ENCODE peak calls at places on chromosomes 16 and 17, in four cellular contexts. X, O, M and D are unnamed samples.

GRCh38 chr17:78129385-78130079 is 977 bp upstream of the TMC6 start:
- DNase-seq in X (no peak), M (peak), O (no peak), D (no peak)

GRCh38 chr17:76390003-76390421 is 5.6 kb downstream of the SPHK1 start:
- DNase-seq in M (no peak), X (no peak), O (no peak), D (no peak)

GRCh38 chr17:41617698-41618097 is 5.1 kb upstream of the KRT16 start:
- DNase-seq in O (no peak), M (no peak), X (no peak), D (no peak)

GRCh38 chr16:15667091-15667742 is 17.2 kb downstream of the NDE1 start:
- DNase-seq in X (no peak), O (no peak), M (no peak), D (no peak)

GRCh38 chr17:45574376-45574775 is 83.9 kb upstream of the PLEKHM1 start:
- DNase-seq in X (no peak), O (no peak), M (no peak), D (no peak)

GRCh38 chr16:55638256-55638655 is 17.5 kb upstream of the SLC6A2 start:
- DNase-seq in X (no peak), M (no peak), O (no peak), D (no peak)

GRCh38 chr16:21166561-21166961 is 8.1 kb downstream of the LDAF1 start:
- DNase-seq in O (no peak), X (no peak), M (no peak), D (no peak)

GRCh38 chr17:63439682-63440081 is 6.4 kb downstream of the CYB561 start:
- DNase-seq in O (no peak), X (no peak), M (peak), D (no peak)

GRCh38 chr16:88681709-88682451 is 4.4 kb downstream of the SNAI3 start:
- DNase-seq in O (no peak), M (peak), X (no peak), D (no peak)

GRCh38 chr17:80778716-80779115 is 212.9 kb upstream of the CHMP6 start:
- DNase-seq in O (no peak), M (no peak), X (no peak), D (no peak)

GRCh38 chr17:80780381-80781187 is 211.1 kb upstream of the CHMP6 start:
- DNase-seq in M (no peak), X (no peak), O (no peak), D (peak)

GRCh38 chr17:80781188-80781577 is 210.5 kb upstream of the CHMP6 start:
- DNase-seq in X (no peak), O (no peak), M (no peak), D (no peak)

GRCh38 chr17:80779336-80779735 is 212.3 kb upstream of the CHMP6 start:
- DNase-seq in M (no peak), X (no peak), O (no peak), D (no peak)

DNA sequence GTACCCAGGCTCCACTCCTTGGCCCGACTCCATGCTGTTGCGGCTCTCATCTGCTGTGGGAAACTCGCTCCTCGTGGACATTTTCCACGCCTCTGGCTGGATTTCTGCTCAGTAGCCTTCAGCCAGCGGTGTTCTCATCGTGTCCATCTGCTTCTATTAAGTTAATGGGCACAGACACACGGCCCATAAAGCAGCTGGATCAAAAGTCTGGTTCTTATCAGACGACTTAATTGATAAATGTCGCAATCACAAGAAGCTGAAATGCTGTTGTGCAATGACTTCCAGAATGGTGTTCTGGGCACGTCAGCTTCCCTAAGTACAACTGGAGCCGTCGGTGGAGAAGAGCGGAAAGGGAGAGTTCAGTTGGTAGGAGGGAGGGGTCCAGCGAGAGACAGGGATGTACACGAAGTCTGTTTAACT is 211.7 kb upstream of the CHMP6 start:
- DNase-seq in M (no peak), O (no peak), X (no peak), D (peak)
- H3K4me3 ChIP-seq in M (no peak), O (no peak), X (no peak), D (no peak)

GRCh38 chr16:8712589-8713361 is 38.4 kb downstream of the ABAT start:
- DNase-seq in X (no peak), O (no peak), M (no peak), D (no peak)
- H3K4me3 ChIP-seq in X (no peak), O (no peak), M (no peak), D (no peak)

DNA sequence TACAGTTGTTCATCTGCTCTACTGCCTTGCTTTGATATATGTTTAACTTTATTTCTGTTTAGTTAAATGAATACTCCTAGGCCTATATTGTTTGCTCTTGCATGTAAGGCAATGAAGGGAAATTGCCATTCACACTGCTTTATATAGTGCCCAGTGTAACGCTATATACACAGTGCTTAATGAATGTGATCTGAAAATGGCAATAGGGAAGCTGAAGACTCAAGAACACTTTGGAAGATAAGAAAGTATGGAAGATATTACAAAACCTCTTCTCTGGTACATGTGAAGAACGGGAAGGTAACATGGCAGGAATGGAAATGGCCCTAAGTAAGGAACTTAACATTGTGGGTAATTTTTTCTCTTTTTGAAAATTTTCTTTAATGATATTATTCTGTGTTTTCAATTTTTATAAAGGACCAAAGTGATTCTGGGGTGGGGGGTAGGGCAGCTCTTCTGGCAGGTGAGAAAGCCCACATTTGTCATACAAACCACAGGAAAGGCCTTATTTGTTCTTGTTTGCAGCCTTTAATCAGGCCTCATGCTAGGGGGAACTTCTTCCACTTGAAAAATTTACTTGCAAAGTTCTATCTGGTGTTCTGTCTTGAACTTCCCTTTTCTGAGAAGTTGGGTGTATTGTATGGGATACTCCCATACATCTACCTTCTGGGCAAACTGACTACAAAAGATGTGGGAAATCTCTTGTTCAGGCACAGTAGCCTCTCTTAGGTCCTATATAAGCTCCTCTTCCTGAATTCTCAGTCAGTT is 100.8 kb upstream of the CORO6 start:
- DNase-seq in X (no peak), O (no peak), M (peak), D (no peak)
- H3K4me3 ChIP-seq in X (peak), O (no peak), M (peak), D (no peak)

GRCh38 chr16:30882429-30883310 is 11.2 kb downstream of the BCL7C start:
- DNase-seq in M (no peak), X (no peak), O (no peak), D (no peak)

GRCh38 chr16:30874821-30875717 is 18.8 kb downstream of the BCL7C start:
- DNase-seq in O (peak), X (peak), M (peak), D (peak)

GRCh38 chr16:30875881-30876791 is 17.7 kb downstream of the BCL7C start:
- DNase-seq in M (peak), X (peak), O (no peak), D (no peak)

GRCh38 chr16:30874244-30874820 is 19.5 kb downstream of the BCL7C start:
- DNase-seq in X (no peak), O (no peak), M (no peak), D (no peak)

GRCh38 chr16:30876867-30877266 is 17.0 kb downstream of the BCL7C start:
- DNase-seq in M (no peak), X (no peak), O (no peak), D (no peak)
- H3K4me3 ChIP-seq in M (peak), X (peak), O (no peak), D (no peak)